ENCODE peak calls at places on chromosomes 2 and 18, in six cellular contexts. One of them, this sample, is unnamed.

GRCh38 chr2:201415149-201415548 is 36.1 kb downstream of the TRAK2 start:
- DNase-seq in coronary artery: no peak
- DNase-seq in Calu3: no peak
- DNase-seq in choroid plexus epithelial cell: no peak
- DNase-seq in Peyer's patch: no peak
- DNase-seq in PC-3: no peak
- DNase-seq in this sample: no peak

GRCh38 chr2:164910091-164910899 is 45.0 kb downstream of the SLC38A11 start:
- DNase-seq in coronary artery: no peak
- DNase-seq in Calu3: peak
- DNase-seq in choroid plexus epithelial cell: peak
- DNase-seq in Peyer's patch: peak
- DNase-seq in PC-3: peak
- DNase-seq in this sample: peak

GRCh38 chr2:144712277-144712944 is 192.5 kb upstream of the ZEB2 start:
- DNase-seq in coronary artery: no peak
- DNase-seq in Calu3: no peak
- DNase-seq in choroid plexus epithelial cell: peak
- DNase-seq in Peyer's patch: no peak
- DNase-seq in PC-3: no peak
- DNase-seq in this sample: no peak

GRCh38 chr2:164840930-164841718 is 499 bp downstream of the COBLL1 start:
- DNase-seq in coronary artery: peak
- DNase-seq in Calu3: peak
- DNase-seq in choroid plexus epithelial cell: peak
- DNase-seq in Peyer's patch: peak
- DNase-seq in PC-3: peak
- DNase-seq in this sample: peak

GRCh38 chr18:45954070-45954712 is 12.9 kb downstream of the EPG5 start:
- DNase-seq in coronary artery: no peak
- DNase-seq in Calu3: no peak
- DNase-seq in choroid plexus epithelial cell: peak
- DNase-seq in Peyer's patch: no peak
- DNase-seq in PC-3: peak
- DNase-seq in this sample: peak

GRCh38 chr2:122255924-122256323 is 500.5 kb downstream of the TSN start:
- DNase-seq in coronary artery: no peak
- DNase-seq in Calu3: no peak
- DNase-seq in choroid plexus epithelial cell: peak
- DNase-seq in Peyer's patch: no peak
- DNase-seq in PC-3: peak
- DNase-seq in this sample: peak

GRCh38 chr2:101619191-101619591 is 78.3 kb upstream of the MAP4K4 start:
- DNase-seq in coronary artery: no peak
- DNase-seq in Calu3: peak
- DNase-seq in choroid plexus epithelial cell: peak
- DNase-seq in Peyer's patch: no peak
- DNase-seq in PC-3: no peak
- DNase-seq in this sample: peak

GRCh38 chr18:74183110-74183509 is 34.8 kb downstream of the TIMM21 start:
- DNase-seq in coronary artery: no peak
- DNase-seq in Calu3: peak
- DNase-seq in choroid plexus epithelial cell: no peak
- DNase-seq in Peyer's patch: no peak
- DNase-seq in PC-3: peak
- DNase-seq in this sample: no peak

GRCh38 chr2:221642447-221642846 is 70.3 kb upstream of the EPHA4 start:
- DNase-seq in coronary artery: no peak
- DNase-seq in Calu3: no peak
- DNase-seq in choroid plexus epithelial cell: no peak
- DNase-seq in Peyer's patch: no peak
- DNase-seq in PC-3: no peak
- DNase-seq in this sample: no peak

GRCh38 chr2:219575566-219576504 is 3.7 kb downstream of the INHA start:
- DNase-seq in coronary artery: no peak
- DNase-seq in Calu3: no peak
- DNase-seq in choroid plexus epithelial cell: no peak
- DNase-seq in Peyer's patch: no peak
- DNase-seq in PC-3: no peak
- DNase-seq in this sample: no peak

GRCh38 chr2:157492189-157492773 is 48.4 kb upstream of the CYTIP start:
- DNase-seq in coronary artery: no peak
- DNase-seq in Calu3: peak
- DNase-seq in choroid plexus epithelial cell: peak
- DNase-seq in Peyer's patch: peak
- DNase-seq in PC-3: peak
- DNase-seq in this sample: peak

GRCh38 chr2:70501728-70502127 is 51.9 kb downstream of the TGFA start:
- DNase-seq in coronary artery: no peak
- DNase-seq in Calu3: no peak
- DNase-seq in choroid plexus epithelial cell: no peak
- DNase-seq in Peyer's patch: no peak
- DNase-seq in PC-3: no peak
- DNase-seq in this sample: no peak

GRCh38 chr18:59742325-59743111 is 45.3 kb upstream of the CCBE1 start:
- DNase-seq in coronary artery: no peak
- DNase-seq in Calu3: no peak
- DNase-seq in choroid plexus epithelial cell: peak
- DNase-seq in Peyer's patch: no peak
- DNase-seq in PC-3: peak
- DNase-seq in this sample: no peak

GRCh38 chr2:111162718-111163331 is 42.1 kb downstream of the BCL2L11 start:
- DNase-seq in coronary artery: no peak
- DNase-seq in Calu3: no peak
- DNase-seq in choroid plexus epithelial cell: no peak
- DNase-seq in Peyer's patch: no peak
- DNase-seq in PC-3: no peak
- DNase-seq in this sample: no peak

GRCh38 chr2:40274284-40274683 is 177.6 kb downstream of the SLC8A1 start:
- DNase-seq in coronary artery: no peak
- DNase-seq in Calu3: no peak
- DNase-seq in choroid plexus epithelial cell: no peak
- DNase-seq in Peyer's patch: no peak
- DNase-seq in PC-3: no peak
- DNase-seq in this sample: no peak

GRCh38 chr2:3636586-3637310 is 21.3 kb upstream of the ALLC start:
- DNase-seq in coronary artery: peak
- DNase-seq in Calu3: no peak
- DNase-seq in choroid plexus epithelial cell: no peak
- DNase-seq in Peyer's patch: no peak
- DNase-seq in PC-3: no peak
- DNase-seq in this sample: no peak

GRCh38 chr18:31736630-31737029 is 24.1 kb downstream of the SLC25A52 start:
- DNase-seq in coronary artery: no peak
- DNase-seq in Calu3: no peak
- DNase-seq in choroid plexus epithelial cell: no peak
- DNase-seq in Peyer's patch: no peak
- DNase-seq in PC-3: no peak
- DNase-seq in this sample: no peak

GRCh38 chr2:105455488-105455991 is 56.7 kb upstream of the FHL2 start:
- DNase-seq in coronary artery: no peak
- DNase-seq in Calu3: peak
- DNase-seq in choroid plexus epithelial cell: peak
- DNase-seq in Peyer's patch: no peak
- DNase-seq in PC-3: peak
- DNase-seq in this sample: peak

GRCh38 chr2:162072976-162073775 is 839 bp downstream of the DPP4 start:
- DNase-seq in coronary artery: no peak
- DNase-seq in Calu3: peak
- DNase-seq in choroid plexus epithelial cell: no peak
- DNase-seq in Peyer's patch: no peak
- DNase-seq in PC-3: no peak
- DNase-seq in this sample: no peak

GRCh38 chr2:3001595-3002184 is 375.9 kb downstream of the EIPR1 start:
- DNase-seq in coronary artery: no peak
- DNase-seq in Calu3: peak
- DNase-seq in choroid plexus epithelial cell: peak
- DNase-seq in Peyer's patch: no peak
- DNase-seq in PC-3: no peak
- DNase-seq in this sample: no peak

DNA sequence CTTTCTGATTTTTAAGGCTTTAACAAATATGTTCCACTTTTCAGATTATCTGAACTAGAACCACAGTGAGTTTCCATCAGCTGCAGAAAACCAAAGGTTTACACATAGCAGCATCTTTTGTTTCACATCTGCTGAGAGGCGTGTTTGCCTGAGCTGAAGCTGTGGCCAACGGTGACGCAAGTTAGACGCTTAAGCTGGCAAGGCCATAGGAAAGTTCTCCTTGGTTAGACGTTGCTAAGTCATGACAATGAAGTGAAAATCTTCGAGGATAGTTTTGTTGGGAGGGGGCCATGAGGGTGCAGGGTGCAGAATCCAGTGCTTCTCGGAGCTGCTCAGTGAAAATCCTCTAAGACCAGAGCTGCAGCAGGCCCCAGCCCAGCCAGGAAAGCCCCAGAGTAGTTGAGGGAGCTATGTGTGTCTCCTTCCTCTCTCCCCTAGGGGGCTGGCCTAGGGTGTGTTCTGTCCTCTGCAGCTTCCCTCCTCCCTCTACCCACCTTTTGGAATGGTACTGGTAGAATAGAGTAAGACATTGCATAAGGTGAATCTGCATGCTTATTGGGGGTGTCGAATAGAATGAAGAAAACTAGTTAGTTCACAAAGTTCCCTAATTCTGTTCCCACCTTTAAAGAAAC is 105.4 kb downstream of the FHOD3 start:
- DNase-seq in coronary artery: peak
- DNase-seq in Calu3: no peak
- DNase-seq in choroid plexus epithelial cell: no peak
- DNase-seq in Peyer's patch: no peak
- DNase-seq in PC-3: no peak
- DNase-seq in this sample: no peak
- TF ChIP-seq CTCF in coronary artery: no peak
- TF ChIP-seq CTCF in Calu3: no peak
- TF ChIP-seq CTCF in choroid plexus epithelial cell: no peak
- TF ChIP-seq CTCF in Peyer's patch: no peak
- TF ChIP-seq CTCF in PC-3: no peak
- TF ChIP-seq CTCF in this sample: no peak

GRCh38 chr18:62458868-62459716 is 63.7 kb upstream of the ZCCHC2 start:
- DNase-seq in coronary artery: no peak
- DNase-seq in Calu3: no peak
- DNase-seq in choroid plexus epithelial cell: no peak
- DNase-seq in Peyer's patch: no peak
- DNase-seq in PC-3: no peak
- DNase-seq in this sample: no peak

GRCh38 chr18:62458346-62458745 is 64.5 kb upstream of the ZCCHC2 start:
- DNase-seq in coronary artery: no peak
- DNase-seq in Calu3: no peak
- DNase-seq in choroid plexus epithelial cell: no peak
- DNase-seq in Peyer's patch: no peak
- DNase-seq in PC-3: peak
- DNase-seq in this sample: no peak

GRCh38 chr18:62455222-62455621 is 67.6 kb upstream of the ZCCHC2 start:
- DNase-seq in coronary artery: no peak
- DNase-seq in Calu3: no peak
- DNase-seq in choroid plexus epithelial cell: no peak
- DNase-seq in Peyer's patch: no peak
- DNase-seq in PC-3: no peak
- DNase-seq in this sample: no peak

GRCh38 chr18:62460851-62461300 is 61.9 kb upstream of the ZCCHC2 start:
- DNase-seq in coronary artery: no peak
- DNase-seq in Calu3: no peak
- DNase-seq in choroid plexus epithelial cell: peak
- DNase-seq in Peyer's patch: no peak
- DNase-seq in PC-3: peak
- DNase-seq in this sample: peak

GRCh38 chr18:62457830-62458229 is 65.0 kb upstream of the ZCCHC2 start:
- DNase-seq in coronary artery: no peak
- DNase-seq in Calu3: no peak
- DNase-seq in choroid plexus epithelial cell: no peak
- DNase-seq in Peyer's patch: no peak
- DNase-seq in PC-3: no peak
- DNase-seq in this sample: no peak
- TF ChIP-seq CTCF in coronary artery: no peak
- TF ChIP-seq CTCF in Calu3: no peak
- TF ChIP-seq CTCF in choroid plexus epithelial cell: no peak
- TF ChIP-seq CTCF in Peyer's patch: no peak
- TF ChIP-seq CTCF in PC-3: no peak
- TF ChIP-seq CTCF in this sample: no peak

DNA sequence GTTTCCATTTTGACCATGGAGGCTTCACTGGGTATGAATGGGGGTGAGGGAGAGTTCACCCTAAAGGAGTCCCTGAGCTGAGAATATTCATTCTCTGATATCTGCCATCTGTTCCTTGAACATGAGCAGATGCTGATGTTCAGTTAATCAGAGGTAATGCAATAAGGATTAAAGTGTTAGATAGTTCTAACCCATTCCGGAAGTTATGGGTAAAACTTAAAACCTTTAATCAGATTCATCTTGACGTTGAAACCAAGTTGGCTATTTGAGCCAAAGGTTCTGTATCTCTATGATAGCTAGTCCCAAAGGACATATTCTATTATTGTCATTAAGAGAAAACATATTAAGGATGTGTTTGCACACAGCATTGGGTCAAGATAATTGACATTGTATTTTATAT is 268.9 kb downstream of the PLCL1 start:
- DNase-seq in coronary artery: no peak
- DNase-seq in Calu3: no peak
- DNase-seq in choroid plexus epithelial cell: no peak
- DNase-seq in Peyer's patch: no peak
- DNase-seq in PC-3: no peak
- DNase-seq in this sample: no peak
- TF ChIP-seq CTCF in coronary artery: no peak
- TF ChIP-seq CTCF in Calu3: no peak
- TF ChIP-seq CTCF in choroid plexus epithelial cell: no peak
- TF ChIP-seq CTCF in Peyer's patch: no peak
- TF ChIP-seq CTCF in PC-3: no peak
- TF ChIP-seq CTCF in this sample: no peak

GRCh38 chr2:195779491-195779890 is 122.5 kb downstream of the SLC39A10 start:
- DNase-seq in coronary artery: no peak
- DNase-seq in Calu3: peak
- DNase-seq in choroid plexus epithelial cell: no peak
- DNase-seq in Peyer's patch: no peak
- DNase-seq in PC-3: peak
- DNase-seq in this sample: no peak
- TF ChIP-seq CTCF in coronary artery: no peak
- TF ChIP-seq CTCF in Calu3: no peak
- TF ChIP-seq CTCF in choroid plexus epithelial cell: no peak
- TF ChIP-seq CTCF in Peyer's patch: no peak
- TF ChIP-seq CTCF in PC-3: peak
- TF ChIP-seq CTCF in this sample: no peak

DNA sequence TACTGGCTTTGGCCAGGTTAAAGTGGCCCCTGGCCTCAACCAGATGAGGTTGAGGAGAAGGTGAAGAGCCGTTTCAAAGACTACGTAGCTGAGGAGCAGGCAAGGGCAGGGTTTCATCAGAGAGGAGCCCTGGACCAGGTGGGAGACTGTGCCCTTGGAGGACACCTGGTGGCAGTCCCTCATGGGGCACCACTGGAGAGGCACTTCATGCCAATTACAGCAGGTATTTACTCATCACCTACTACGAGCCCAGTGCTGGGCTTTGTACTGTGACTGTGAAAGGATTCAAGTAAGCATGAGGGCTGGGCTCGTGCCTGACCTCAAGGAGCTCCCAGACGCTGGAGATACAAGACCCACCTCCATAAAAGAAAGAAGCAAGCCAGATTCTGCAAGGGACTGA is 37.6 kb downstream of the SMAD7 start:
- DNase-seq in coronary artery: peak
- DNase-seq in Calu3: peak
- DNase-seq in choroid plexus epithelial cell: no peak
- DNase-seq in Peyer's patch: peak
- DNase-seq in PC-3: peak
- DNase-seq in this sample: peak
- TF ChIP-seq CTCF in coronary artery: no peak
- TF ChIP-seq CTCF in Calu3: peak
- TF ChIP-seq CTCF in choroid plexus epithelial cell: no peak
- TF ChIP-seq CTCF in Peyer's patch: no peak
- TF ChIP-seq CTCF in PC-3: peak
- TF ChIP-seq CTCF in this sample: no peak

GRCh38 chr2:88832256-88832991 is 141.0 kb downstream of the RPIA start:
- DNase-seq in coronary artery: no peak
- DNase-seq in Calu3: no peak
- DNase-seq in choroid plexus epithelial cell: no peak
- DNase-seq in Peyer's patch: peak
- DNase-seq in PC-3: no peak
- DNase-seq in this sample: no peak
- TF ChIP-seq CTCF in coronary artery: no peak
- TF ChIP-seq CTCF in Calu3: no peak
- TF ChIP-seq CTCF in choroid plexus epithelial cell: no peak
- TF ChIP-seq CTCF in Peyer's patch: peak
- TF ChIP-seq CTCF in PC-3: no peak
- TF ChIP-seq CTCF in this sample: no peak